ENCODE peak calls at places on chromosomes 7 and 10, in five cellular contexts. J is GM12864, W is choroid plexus epithelial cell, O is A673, B is cardiac muscle cell. Q is an unnamed sample.
A peak's percentile ranks its signal among the peaks of the same experiment; 100 is the strongest.

GRCh38 chr10:78479467-78479866 is 445.8 kb downstream of the RPS24 start:
- DNase-seq in J (no peak), W (no peak), O (no peak), B (no peak), Q (no peak)

GRCh38 chr7:33351709-33352108 is 222.3 kb downstream of the BBS9 start:
- DNase-seq in J (no peak), W (no peak), O (no peak), B (no peak), Q (no peak)

GRCh38 chr10:12412671-12413368 is 63.5 kb downstream of the CAMK1D start:
- DNase-seq in J (no peak), W (no peak), O (no peak), B (no peak), Q (no peak)

GRCh38 chr7:1679966-1680730 is 10.1 kb downstream of the ELFN1 start:
- DNase-seq in J (no peak), W (no peak), O (no peak), B (no peak), Q (no peak)

GRCh38 chr10:133082685-133083421 is 4.9 kb upstream of the ADGRA1 start:
- DNase-seq in J (no peak), W (no peak), O (no peak), B (no peak), Q (no peak)

GRCh38 chr10:47331491-47331890 is 9.2 kb downstream of the GDF2 start:
- DNase-seq in J (no peak), W (no peak), O (no peak), B (no peak), Q (no peak)

GRCh38 chr10:126216221-126216701 is 172.0 kb downstream of the ADAM12 start:
- DNase-seq in J (no peak), W (peak; percentile 54), O (no peak), B (no peak), Q (no peak)

GRCh38 chr7:120370954-120371353 is 98.0 kb downstream of the KCND2 start:
- DNase-seq in J (peak; percentile 30), W (no peak), O (peak; percentile 3), B (no peak), Q (no peak)

GRCh38 chr10:7520496-7521485 is 110.0 kb upstream of the SFMBT2 start:
- DNase-seq in J (peak; percentile 25), W (no peak), O (peak; percentile 55), B (no peak), Q (no peak)

GRCh38 chr7:16753932-16754571 is 497 bp downstream of the TSPAN13 start:
- DNase-seq in J (no peak), W (no peak), O (peak; percentile 67), B (peak; percentile 44), Q (peak; percentile 21)

GRCh38 chr7:28411876-28412662 is at the start of gene CREB5:
- DNase-seq in J (no peak), W (peak; percentile 50), O (no peak), B (no peak), Q (peak; percentile 52)

GRCh38 chr10:8054498-8055407 is at the start of gene GATA3:
- DNase-seq in J (no peak), W (no peak), O (peak; percentile 84), B (peak; percentile 84), Q (no peak)

GRCh38 chr10:79034271-79034876 is 34.4 kb upstream of the ZMIZ1 start:
- DNase-seq in J (no peak), W (no peak), O (no peak), B (no peak), Q (no peak)

GRCh38 chr7:106290319-106290718 is 5.5 kb upstream of the NAMPT start:
- DNase-seq in J (no peak), W (no peak), O (no peak), B (no peak), Q (no peak)

GRCh38 chr7:44460325-44460724 is 30.1 kb downstream of the NUDCD3 start:
- DNase-seq in J (peak; percentile 84), W (no peak), O (no peak), B (no peak), Q (no peak)

GRCh38 chr7:116025098-116025809 is 5.3 kb downstream of the TFEC start:
- DNase-seq in J (no peak), W (peak; percentile 89), O (no peak), B (peak; percentile 22), Q (no peak)

GRCh38 chr10:92124020-92124419 is 166.9 kb downstream of the CPEB3 start:
- DNase-seq in J (no peak), W (no peak), O (no peak), B (no peak), Q (no peak)

GRCh38 chr7:75647709-75648438 is 90.9 kb downstream of the HIP1 start:
- DNase-seq in J (no peak), W (no peak), O (no peak), B (no peak), Q (no peak)

GRCh38 chr10:1564791-1565190 is 172.5 kb downstream of the ADARB2 start:
- DNase-seq in J (no peak), W (no peak), O (no peak), B (no peak), Q (no peak)

GRCh38 chr7:1986366-1987083 is 246.2 kb downstream of the MAD1L1 start:
- DNase-seq in J (no peak), W (no peak), O (no peak), B (no peak), Q (no peak)

GRCh38 chr10:25532213-25532612 is 357.4 kb downstream of the GPR158 start:
- DNase-seq in J (no peak), W (no peak), O (no peak), B (no peak), Q (no peak)

GRCh38 chr7:87210506-87210905 is 9.0 kb downstream of the TMEM243 start:
- DNase-seq in J (no peak), W (no peak), O (no peak), B (peak; percentile 38), Q (no peak)

GRCh38 chr7:66140924-66141323 is 26.3 kb downstream of the CRCP start:
- DNase-seq in J (no peak), W (peak; percentile 91), O (peak; percentile 65), B (peak; percentile 89), Q (peak; percentile 67)

GRCh38 chr7:93941956-93942355 is 20.4 kb downstream of the GNG11 start:
- DNase-seq in J (no peak), W (peak; percentile 45), O (no peak), B (peak; percentile 55), Q (no peak)

GRCh38 chr7:17774248-17774647 is 166.0 kb downstream of the SNX13 start:
- DNase-seq in J (no peak), W (peak; percentile 80), O (no peak), B (peak; percentile 75), Q (no peak)

GRCh38 chr7:26993816-26994810 is 101.7 kb downstream of the HOXA1 start:
- DNase-seq in J (no peak), W (no peak), O (no peak), B (peak; percentile 1), Q (no peak)

GRCh38 chr10:21675157-21675796 is 141.2 kb downstream of the MLLT10 start:
- DNase-seq in J (no peak), W (peak; percentile 54), O (peak; percentile 73), B (peak; percentile 53), Q (no peak)

GRCh38 chr7:37901890-37902524 is 14.6 kb downstream of the SFRP4 start:
- DNase-seq in J (no peak), W (peak; percentile 74), O (peak; percentile 18), B (peak; percentile 74), Q (no peak)

GRCh38 chr7:37899712-37900247 is 16.8 kb downstream of the SFRP4 start:
- DNase-seq in J (no peak), W (no peak), O (no peak), B (no peak), Q (no peak)

GRCh38 chr7:37901236-37901827 is 15.3 kb downstream of the SFRP4 start:
- DNase-seq in J (no peak), W (peak; percentile 75), O (peak; percentile 65), B (peak; percentile 74), Q (no peak)
- TF ChIP-seq CTCF in J (peak; percentile 51), W (peak; percentile 58), O (peak; percentile 73), B (peak; percentile 60), Q (peak; percentile 83)

DNA sequence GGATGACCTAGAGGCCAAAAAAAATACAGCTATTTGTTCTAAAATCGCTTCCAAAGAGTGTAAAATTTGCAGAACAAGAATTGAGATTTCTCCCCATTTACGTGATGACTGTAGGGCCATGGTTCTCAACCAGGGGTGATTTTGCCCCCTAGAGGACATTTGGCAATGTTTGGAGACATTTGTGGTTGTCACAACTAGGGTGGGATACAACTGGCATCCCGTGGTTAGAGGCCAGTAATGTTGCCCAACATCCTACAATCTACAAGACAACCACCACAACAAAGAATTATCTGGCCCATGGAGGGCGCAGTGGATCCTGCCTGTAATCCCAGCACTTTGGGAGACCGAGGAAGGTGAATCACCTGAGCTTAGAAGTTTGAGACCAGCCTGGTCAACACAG is 22.8 kb upstream of the MALSU1 start:
- DNase-seq in J (no peak), W (peak; percentile 13), O (peak; percentile 59), B (peak; percentile 10), Q (no peak)
- TF ChIP-seq CTCF in J (peak; percentile 57), W (peak; percentile 26), O (peak; percentile 49), B (peak; percentile 10), Q (no peak)

DNA sequence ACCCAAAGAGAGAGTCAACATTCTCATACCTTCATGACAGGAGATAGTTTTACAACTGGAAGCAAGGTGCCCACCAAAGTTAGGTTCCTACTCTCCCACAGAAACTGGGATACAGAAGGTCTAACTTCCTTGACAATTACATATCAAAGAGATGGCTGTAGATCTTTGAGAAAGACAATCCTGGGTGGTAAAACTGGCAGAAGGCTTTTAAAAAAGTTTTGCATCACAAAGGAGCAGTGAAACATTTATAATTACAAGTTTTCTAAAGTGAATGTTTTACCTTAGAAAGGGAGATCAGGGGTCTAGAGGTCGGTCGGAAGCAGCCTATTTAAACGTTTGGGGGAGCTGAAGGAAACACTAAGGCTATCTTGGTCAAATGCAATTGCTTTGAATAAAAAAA is 166.6 kb upstream of the STEAP1 start:
- DNase-seq in J (no peak), W (no peak), O (no peak), B (no peak), Q (no peak)
- TF ChIP-seq CTCF in J (no peak), W (no peak), O (no peak), B (no peak), Q (no peak)

GRCh38 chr7:142590077-142590476 is 159.2 kb upstream of the PRSS1 start:
- DNase-seq in J (no peak), W (no peak), O (no peak), B (no peak), Q (no peak)

GRCh38 chr7:142585425-142585824 is 163.8 kb upstream of the PRSS1 start:
- DNase-seq in J (no peak), W (peak; percentile 59), O (no peak), B (no peak), Q (no peak)

GRCh38 chr7:142584765-142585164 is 164.5 kb upstream of the PRSS1 start:
- DNase-seq in J (no peak), W (peak; percentile 70), O (no peak), B (peak; percentile 30), Q (no peak)

GRCh38 chr7:142586611-142587010 is 162.7 kb upstream of the PRSS1 start:
- DNase-seq in J (no peak), W (no peak), O (no peak), B (no peak), Q (no peak)

DNA sequence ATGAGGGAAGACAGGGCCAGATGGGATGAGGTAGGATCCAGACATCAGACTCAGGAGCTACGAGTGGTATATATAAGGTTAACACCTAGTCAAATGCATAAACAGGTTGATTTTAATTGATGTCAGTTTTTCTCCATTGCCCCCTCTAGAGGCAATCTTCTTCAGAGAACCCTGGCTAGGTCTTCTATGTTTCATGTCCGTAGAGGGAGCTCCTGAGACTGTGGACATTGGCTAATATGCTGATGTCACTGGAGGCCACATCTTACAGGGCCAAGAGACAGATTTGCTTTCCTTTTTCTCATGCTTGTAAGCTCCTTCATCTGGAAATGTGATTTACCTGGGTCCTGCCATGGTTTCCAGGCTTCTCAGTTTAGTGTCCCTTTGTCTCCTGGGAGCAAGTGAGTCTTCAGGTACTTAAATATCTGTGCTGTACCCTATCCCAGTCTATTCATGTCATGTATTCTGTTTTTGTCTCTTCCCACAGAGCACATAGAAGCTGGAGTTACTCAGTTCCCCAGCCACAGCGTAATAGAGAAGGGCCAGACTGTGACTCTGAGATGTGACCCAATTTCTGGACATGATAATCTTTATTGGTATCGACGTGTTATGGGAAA is 161.6 kb upstream of the PRSS1 start:
- DNase-seq in J (no peak), W (peak; percentile 94), O (peak; percentile 61), B (peak; percentile 85), Q (no peak)
- TF ChIP-seq CTCF in J (peak; percentile 72), W (peak; percentile 96), O (peak; percentile 62), B (peak; percentile 95), Q (peak; percentile 16)

Q was measured in dorsolateral prefrontal cortex.